ENCODE peak calls at places on chromosome 16, in ten cellular contexts. A is Karpas-422, W is GM23338, D is OCI-LY7, E is HCT116, S is hepatocyte, J is PC-9, Q is PC-3, V is GM23248, C is SK-N-SH. Y is an unnamed sample. For H3K9me2, the result is how much of the 10 kb centered on the place peaks cover.

GRCh38 chr16:4754865-4755264 is 12.1 kb downstream of the ZNF500 start:
- DNase-seq in Q (no peak), A (no peak), C (no peak), D (no peak), E (no peak), J (no peak), V (no peak), W (no peak), S (no peak), Y (no peak)

GRCh38 chr16:51524555-51525373 is 373.7 kb upstream of the SALL1 start:
- DNase-seq in J (no peak), C (no peak), A (no peak), W (no peak), D (no peak), S (no peak), Q (no peak), V (peak), E (no peak), Y (no peak)

GRCh38 chr16:23712976-23713375 is at the start of gene ERN2:
- DNase-seq in E (no peak), S (no peak), J (no peak), Q (no peak), C (no peak), W (peak), V (peak), D (no peak), A (no peak), Y (no peak)

GRCh38 chr16:35506018-35506897 is 2046.8 kb downstream of the TP53TG3F start:
- DNase-seq in W (no peak), C (peak), Q (no peak), J (no peak), A (no peak), E (no peak), V (no peak), D (no peak), S (no peak), Y (no peak)

GRCh38 chr16:4556580-4556979 is 440 bp downstream of the C16orf96 start:
- DNase-seq in Q (no peak), A (peak), S (no peak), E (no peak), J (no peak), D (no peak), W (no peak), C (no peak), V (no peak), Y (no peak)

GRCh38 chr16:29995911-29996772 is at the start of gene INO80E:
- DNase-seq in Q (peak), C (peak), W (peak), D (peak), S (peak), V (peak), A (peak), E (peak), J (peak), Y (peak)

GRCh38 chr16:30958164-30959083 is 870 bp downstream of the SETD1A start:
- DNase-seq in E (peak), Q (peak), C (peak), J (peak), W (peak), D (peak), V (peak), S (peak), A (peak), Y (peak)

GRCh38 chr16:4246777-4247476 is 5.0 kb upstream of the SRL start:
- DNase-seq in V (no peak), Q (no peak), W (no peak), C (no peak), J (peak), D (no peak), E (no peak), A (no peak), S (no peak), Y (no peak)

GRCh38 chr16:46996952-46997458 is 23.5 kb upstream of the DNAJA2 start:
- DNase-seq in A (no peak), V (no peak), C (no peak), D (no peak), Q (no peak), S (peak), E (no peak), J (no peak), W (no peak), Y (no peak)

GRCh38 chr16:49856741-49857330 is 924 bp upstream of the ZNF423 start:
- DNase-seq in J (no peak), E (peak), W (peak), V (peak), Q (peak), A (no peak), C (peak), D (peak), S (peak), Y (peak)

GRCh38 chr16:69691980-69692911 is 34.1 kb downstream of the NQO1 start:
- DNase-seq in V (peak), S (peak), J (no peak), Q (no peak), D (peak), A (no peak), W (no peak), C (no peak), E (no peak), Y (peak)

GRCh38 chr16:9318764-9319163 is 227.3 kb downstream of the HAPSTR1 start:
- DNase-seq in D (peak), Q (no peak), E (no peak), W (peak), A (peak), C (no peak), V (no peak), J (no peak), S (no peak), Y (no peak)
- H3K9me2 ChIP-seq in D (under half), Q (under half), E (under half), W (under half), A (under half), C (under half), V (under half), J (under half), S (under half), Y (under half)

GRCh38 chr16:82395212-82395611 is 225.2 kb upstream of the MPHOSPH6 start:
- DNase-seq in J (no peak), Q (no peak), D (no peak), W (no peak), C (no peak), E (no peak), V (no peak), S (peak), A (no peak), Y (no peak)
- H3K9me2 ChIP-seq in J (under half), Q (under half), D (under half), W (under half), C (under half), E (under half), V (under half), S (under half), A (under half), Y (under half)

DNA sequence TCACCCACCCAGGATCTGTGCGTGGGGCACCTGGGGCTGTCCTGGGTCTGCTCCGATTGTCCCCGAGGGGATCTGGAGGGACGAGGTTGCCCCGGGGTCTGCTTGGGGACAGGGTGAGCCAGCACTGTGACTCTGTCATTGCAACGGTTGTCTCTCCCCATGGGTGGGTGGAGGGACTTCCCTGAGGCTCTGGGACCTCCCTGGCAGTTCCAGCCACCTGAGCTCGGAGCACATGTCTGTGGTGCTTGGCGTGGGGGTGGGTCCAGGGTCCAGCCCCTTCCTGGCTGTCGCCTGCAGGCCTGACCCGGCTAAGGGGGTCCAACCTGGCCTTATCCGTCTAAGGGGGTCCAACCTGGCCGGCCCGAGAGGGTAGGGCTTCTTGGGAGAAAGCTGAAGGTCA is 8.5 kb upstream of the CBFA2T3 start:
- DNase-seq in J (no peak), C (no peak), A (no peak), S (no peak), Q (no peak), D (no peak), E (no peak), W (no peak), V (no peak), Y (no peak)
- H3K9me2 ChIP-seq in J (under half), C (under half), A (under half), S (under half), Q (under half), D (under half), E (under half), W (under half), V (under half), Y (under half)

DNA sequence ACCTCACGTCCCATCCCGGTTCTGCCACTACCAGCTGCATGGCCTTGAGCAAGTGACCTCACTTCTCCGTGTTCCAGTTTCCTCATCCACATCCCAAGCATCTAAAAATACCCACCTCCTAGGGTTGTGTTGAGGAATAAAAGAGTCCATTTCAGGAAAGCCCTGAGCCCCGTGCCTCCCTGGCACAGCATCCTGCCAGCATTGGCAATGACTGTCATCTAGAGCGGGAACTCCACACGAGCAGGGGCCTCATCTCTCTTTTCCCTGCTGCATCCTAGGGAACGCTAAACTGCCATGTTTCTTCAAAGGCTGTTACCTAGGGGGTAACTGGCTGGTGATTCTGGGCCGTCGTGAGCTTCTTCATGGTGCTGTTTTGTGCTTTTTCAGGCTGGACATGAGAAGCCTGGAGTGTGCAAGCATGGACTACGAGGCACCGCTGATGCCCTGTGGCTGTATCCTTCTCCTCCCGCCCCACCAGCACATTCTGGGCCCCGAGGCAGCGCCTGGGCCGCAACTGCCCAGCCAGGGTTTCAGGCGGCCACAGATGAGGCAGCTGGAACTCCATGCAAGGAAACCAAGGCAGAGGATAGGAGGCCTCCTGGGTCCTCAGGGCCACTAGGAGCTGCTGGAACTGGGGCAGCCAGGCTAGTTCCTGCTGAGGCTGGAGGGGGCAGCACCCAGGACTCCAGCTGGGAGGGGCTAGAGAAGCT is 221.4 kb downstream of the KATNIP start:
- DNase-seq in W (no peak), A (no peak), E (no peak), S (no peak), Q (no peak), V (no peak), J (no peak), D (no peak), C (no peak), Y (no peak)
- H3K9me2 ChIP-seq in W (under half), A (under half), E (under half), S (under half), Q (under half), V (under half), J (under half), D (under half), C (under half), Y (under half)

DNA sequence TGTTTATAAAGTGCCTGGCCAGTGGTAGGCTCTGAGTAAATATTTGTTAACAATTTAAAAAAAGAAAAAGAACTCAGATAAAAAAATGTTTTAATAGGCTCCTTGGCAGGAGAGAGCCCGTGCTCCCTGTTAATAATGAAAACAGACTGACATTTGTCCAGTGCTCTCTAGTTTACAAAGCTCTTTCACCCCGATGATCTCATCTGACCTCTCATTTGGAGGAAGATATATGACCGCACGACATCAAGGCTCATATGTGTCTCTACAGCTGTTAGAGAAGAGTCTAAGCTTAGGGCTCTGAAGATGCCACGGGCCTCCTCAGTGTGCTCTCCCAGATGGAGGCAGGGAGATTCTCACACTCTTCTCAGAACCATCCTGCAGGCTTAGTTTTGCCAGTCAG is 280.8 kb upstream of the IRX5 start:
- DNase-seq in E (no peak), D (no peak), C (no peak), J (no peak), S (no peak), V (peak), W (no peak), Q (no peak), A (no peak), Y (no peak)
- H3K9me2 ChIP-seq in E (under half), D (under half), C (under half), J (under half), S (under half), V (under half), W (under half), Q (under half), A (under half), Y (under half)